ENCODE peak calls at places on chromosomes 13 and 19, in nine cellular contexts. D is cardiac fibroblast; W is gastrocnemius medialis; Z is CD4-positive, CD25-positive, alpha-beta regulatory T cell; B is OCI-LY7; P is AG04450; E is A549; J is astrocyte; A is stomach. L is an unnamed sample.

GRCh38 chr13:113458218-113459065 is 5.2 kb upstream of the ADPRHL1 start:
- DNase-seq in D (no peak), W (no peak), Z (no peak), B (no peak), P (peak), E (peak), J (peak), A (no peak), L (no peak)

GRCh38 chr13:27536361-27537101 is 83.8 kb downstream of the LNX2 start:
- DNase-seq in D (no peak), W (no peak), Z (no peak), B (no peak), P (no peak), E (no peak), J (no peak), A (no peak), L (no peak)

GRCh38 chr19:49997709-49998108 is 27.5 kb downstream of the VRK3 start:
- DNase-seq in D (peak), W (no peak), Z (peak), B (peak), P (no peak), E (peak), J (no peak), A (no peak), L (no peak)

GRCh38 chr13:34207872-34208271 is 389.9 kb downstream of the RFC3 start:
- DNase-seq in D (peak), W (no peak), Z (no peak), B (no peak), P (no peak), E (peak), J (no peak), A (no peak), L (no peak)

GRCh38 chr19:44847144-44848035 is 1.3 kb downstream of the NECTIN2 start:
- DNase-seq in D (peak), W (peak), Z (no peak), B (no peak), P (no peak), E (peak), J (peak), A (peak), L (peak)

GRCh38 chr19:5719274-5719960 is 529 bp downstream of the LONP1 start:
- DNase-seq in D (peak), W (no peak), Z (peak), B (peak), P (no peak), E (no peak), J (no peak), A (no peak), L (peak)

GRCh38 chr13:26488236-26489028 is 69.1 kb upstream of the WASF3 start:
- DNase-seq in D (no peak), W (no peak), Z (no peak), B (no peak), P (no peak), E (no peak), J (no peak), A (no peak), L (no peak)

GRCh38 chr13:26308836-26309235 is 54.9 kb downstream of the CDK8 start:
- DNase-seq in D (no peak), W (no peak), Z (no peak), B (no peak), P (no peak), E (no peak), J (no peak), A (no peak), L (no peak)

GRCh38 chr19:4519521-4520277 is 1.4 kb upstream of the PLIN4 start:
- DNase-seq in D (no peak), W (no peak), Z (no peak), B (no peak), P (no peak), E (peak), J (no peak), A (no peak), L (no peak)

GRCh38 chr13:26406791-26407190 is 150.7 kb upstream of the WASF3 start:
- DNase-seq in D (no peak), W (no peak), Z (no peak), B (no peak), P (no peak), E (no peak), J (no peak), A (no peak), L (no peak)

GRCh38 chr13:101416181-101417042 is at the start of gene NALCN:
- DNase-seq in D (peak), W (no peak), Z (no peak), B (no peak), P (no peak), E (peak), J (peak), A (no peak), L (peak)

GRCh38 chr19:10454267-10454666 is 33.9 kb downstream of the PDE4A start:
- DNase-seq in D (peak), W (no peak), Z (no peak), B (no peak), P (no peak), E (peak), J (no peak), A (no peak), L (no peak)

GRCh38 chr13:100175078-100175802 is 86.3 kb downstream of the PCCA start:
- DNase-seq in D (no peak), W (no peak), Z (no peak), B (no peak), P (no peak), E (no peak), J (no peak), A (no peak), L (no peak)

GRCh38 chr19:50514346-50515167 is 844 bp upstream of the ASPDH start:
- DNase-seq in D (no peak), W (no peak), Z (no peak), B (no peak), P (no peak), E (no peak), J (no peak), A (no peak), L (no peak)

GRCh38 chr13:42752731-42753130 is 28.7 kb upstream of the FAM216B start:
- DNase-seq in D (peak), W (no peak), Z (no peak), B (no peak), P (no peak), E (no peak), J (no peak), A (no peak), L (no peak)

GRCh38 chr13:49292742-49293498 is 45.2 kb downstream of the CDADC1 start:
- DNase-seq in D (peak), W (no peak), Z (no peak), B (no peak), P (peak), E (no peak), J (peak), A (peak), L (no peak)

GRCh38 chr19:9431475-9431874 is 3.9 kb downstream of the ZNF266 start:
- DNase-seq in D (peak), W (no peak), Z (no peak), B (peak), P (no peak), E (no peak), J (no peak), A (no peak), L (no peak)

GRCh38 chr19:33467851-33468250 is 53.7 kb downstream of the PEPD start:
- DNase-seq in D (no peak), W (no peak), Z (no peak), B (no peak), P (no peak), E (no peak), J (no peak), A (no peak), L (peak)

GRCh38 chr19:44690131-44690440 is 8.9 kb upstream of the CEACAM16 start:
- DNase-seq in D (no peak), W (no peak), Z (no peak), B (no peak), P (no peak), E (no peak), J (no peak), A (no peak), L (no peak)

GRCh38 chr13:110531671-110532083 is 29.8 kb downstream of the RAB20 start:
- DNase-seq in D (no peak), W (no peak), Z (no peak), B (no peak), P (no peak), E (no peak), J (no peak), A (no peak), L (no peak)

GRCh38 chr13:73133536-73133935 is 74.7 kb downstream of the KLF5 start:
- DNase-seq in D (peak), W (no peak), Z (no peak), B (no peak), P (no peak), E (peak), J (peak), A (peak), L (no peak)

GRCh38 chr19:39843919-39844793 is 2.0 kb downstream of the FBL start:
- DNase-seq in D (peak), W (no peak), Z (peak), B (peak), P (peak), E (peak), J (peak), A (no peak), L (peak)

GRCh38 chr13:83298636-83299035 is 583.6 kb downstream of the SLITRK1 start:
- DNase-seq in D (no peak), W (no peak), Z (no peak), B (no peak), P (no peak), E (no peak), J (no peak), A (no peak), L (no peak)
- H3K4me3 ChIP-seq in D (no peak), W (no peak), Z (no peak), B (no peak), P (no peak), E (no peak), J (no peak), A (no peak), L (no peak)

GRCh38 chr19:19111967-19112580 is 26.2 kb downstream of the TMEM161A start:
- DNase-seq in D (no peak), W (no peak), Z (no peak), B (no peak), P (no peak), E (no peak), J (no peak), A (no peak), L (no peak)

GRCh38 chr19:19113040-19113541 is 25.2 kb downstream of the TMEM161A start:
- DNase-seq in D (peak), W (no peak), Z (no peak), B (peak), P (peak), E (peak), J (no peak), A (no peak), L (no peak)

GRCh38 chr19:19111138-19111835 is 27.0 kb downstream of the TMEM161A start:
- DNase-seq in D (no peak), W (no peak), Z (no peak), B (no peak), P (no peak), E (no peak), J (no peak), A (no peak), L (no peak)

GRCh38 chr19:19109601-19110000 is 28.7 kb downstream of the TMEM161A start:
- DNase-seq in D (peak), W (peak), Z (no peak), B (no peak), P (peak), E (no peak), J (no peak), A (no peak), L (peak)

DNA sequence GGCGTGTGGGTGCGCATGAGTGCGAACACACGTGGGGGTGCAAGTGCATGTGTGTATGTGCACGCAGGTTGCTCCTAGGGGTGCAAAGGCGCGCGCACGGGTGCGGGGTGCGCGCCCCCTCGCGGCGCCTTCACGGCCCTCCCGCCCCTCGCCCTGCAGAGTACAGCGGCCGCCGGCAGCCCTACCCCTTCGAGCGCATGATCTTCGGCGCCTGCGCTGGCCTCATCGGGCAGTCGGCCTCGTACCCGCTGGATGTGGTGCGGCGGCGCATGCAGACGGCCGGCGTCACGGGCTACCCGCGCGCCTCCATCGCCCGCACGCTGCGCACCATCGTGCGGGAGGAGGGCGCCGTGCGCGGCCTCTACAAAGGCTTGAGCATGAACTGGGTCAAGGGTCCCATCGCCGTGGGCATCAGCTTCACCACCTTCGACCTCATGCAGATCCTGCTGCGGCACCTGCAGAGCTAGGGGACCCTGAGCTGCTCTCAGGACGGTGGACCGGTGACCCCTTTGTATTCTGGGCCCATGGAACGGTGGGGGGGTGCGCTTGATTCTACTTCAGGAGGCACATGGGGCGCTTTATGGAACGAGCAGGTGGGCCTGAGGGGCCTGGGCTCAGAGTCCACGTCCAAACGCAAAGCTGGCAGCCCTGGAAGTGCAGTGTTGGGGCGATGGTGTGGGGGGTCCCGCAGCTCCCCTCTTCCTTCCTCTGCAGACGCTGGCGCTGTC is 27.7 kb downstream of the TMEM161A start:
- DNase-seq in D (no peak), W (no peak), Z (peak), B (no peak), P (no peak), E (peak), J (no peak), A (no peak), L (no peak)
- H3K4me3 ChIP-seq in D (no peak), W (no peak), Z (no peak), B (no peak), P (no peak), E (no peak), J (no peak), A (no peak), L (no peak)

GRCh38 chr13:108963846-108964600 is 334.6 kb downstream of the MYO16 start:
- DNase-seq in D (peak), W (no peak), Z (no peak), B (no peak), P (peak), E (no peak), J (peak), A (no peak), L (no peak)

GRCh38 chr13:108961542-108962125 is 332.2 kb downstream of the MYO16 start:
- DNase-seq in D (peak), W (no peak), Z (peak), B (peak), P (no peak), E (peak), J (peak), A (no peak), L (peak)

GRCh38 chr13:108964601-108965000 is 335.2 kb downstream of the MYO16 start:
- DNase-seq in D (no peak), W (no peak), Z (no peak), B (no peak), P (no peak), E (no peak), J (peak), A (no peak), L (no peak)

GRCh38 chr13:108963276-108963810 is 333.9 kb downstream of the MYO16 start:
- DNase-seq in D (no peak), W (no peak), Z (no peak), B (no peak), P (no peak), E (no peak), J (no peak), A (no peak), L (no peak)

GRCh38 chr13:108962652-108963051 is 333.2 kb downstream of the MYO16 start:
- DNase-seq in D (peak), W (no peak), Z (no peak), B (no peak), P (no peak), E (peak), J (no peak), A (no peak), L (no peak)
- H3K4me3 ChIP-seq in D (no peak), W (no peak), Z (no peak), B (no peak), P (no peak), E (no peak), J (no peak), A (no peak), L (no peak)

GRCh38 chr13:30172593-30173300 is 134.6 kb downstream of the KATNAL1 start:
- DNase-seq in D (peak), W (no peak), Z (no peak), B (no peak), P (no peak), E (no peak), J (no peak), A (no peak), L (no peak)
- H3K4me3 ChIP-seq in D (no peak), W (no peak), Z (no peak), B (no peak), P (no peak), E (no peak), J (no peak), A (no peak), L (no peak)

GRCh38 chr19:47545061-47545948 is 27.6 kb downstream of the ZNF541 start:
- DNase-seq in D (no peak), W (no peak), Z (no peak), B (no peak), P (no peak), E (no peak), J (no peak), A (no peak), L (no peak)
- H3K4me3 ChIP-seq in D (no peak), W (peak), Z (no peak), B (no peak), P (no peak), E (no peak), J (peak), A (peak), L (no peak)

GRCh38 chr19:2720777-2721569 is at the start of gene DIRAS1:
- DNase-seq in D (no peak), W (no peak), Z (no peak), B (no peak), P (no peak), E (no peak), J (no peak), A (no peak), L (no peak)

GRCh38 chr19:2719910-2720776 is 1.0 kb downstream of the DIRAS1 start:
- DNase-seq in D (peak), W (no peak), Z (no peak), B (no peak), P (no peak), E (no peak), J (peak), A (no peak), L (no peak)

GRCh38 chr19:2716722-2717637 is 4.2 kb downstream of the DIRAS1 start:
- DNase-seq in D (no peak), W (no peak), Z (no peak), B (no peak), P (no peak), E (no peak), J (no peak), A (no peak), L (no peak)

GRCh38 chr19:2717638-2718541 is 3.3 kb downstream of the DIRAS1 start:
- DNase-seq in D (no peak), W (no peak), Z (no peak), B (no peak), P (no peak), E (no peak), J (no peak), A (no peak), L (no peak)

DNA sequence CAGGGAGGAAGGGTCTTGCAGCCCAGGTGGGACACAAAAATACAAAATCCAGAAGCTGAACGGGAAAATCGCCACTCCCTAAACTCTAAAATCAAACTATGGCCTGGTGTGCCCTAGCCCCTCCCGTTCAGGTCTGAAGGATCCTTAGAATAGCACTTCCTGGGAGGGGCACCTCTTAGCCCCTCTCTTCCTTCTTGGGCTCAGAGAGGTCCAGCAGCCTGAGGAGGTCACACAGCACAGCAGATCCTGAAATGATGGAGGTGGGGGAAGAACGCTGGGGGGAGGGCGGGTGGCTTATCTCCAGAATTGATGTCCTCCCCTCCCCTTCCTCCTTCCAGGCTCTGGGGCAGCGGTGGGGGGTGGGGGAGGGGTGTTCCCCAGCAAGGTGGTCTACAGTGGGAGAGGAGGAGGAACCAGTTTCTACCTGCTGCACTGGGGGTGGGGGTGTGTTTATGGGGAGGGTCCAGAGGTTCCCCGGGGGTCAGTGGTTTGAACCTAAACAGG is 1.9 kb downstream of the DIRAS1 start:
- DNase-seq in D (no peak), W (no peak), Z (no peak), B (no peak), P (no peak), E (no peak), J (no peak), A (no peak), L (no peak)
- H3K4me3 ChIP-seq in D (no peak), W (no peak), Z (no peak), B (no peak), P (no peak), E (no peak), J (no peak), A (no peak), L (no peak)

GRCh38 chr19:31261019-31261595 is 88.1 kb downstream of the TSHZ3 start:
- DNase-seq in D (no peak), W (no peak), Z (no peak), B (no peak), P (no peak), E (no peak), J (no peak), A (peak), L (peak)
- H3K4me3 ChIP-seq in D (no peak), W (no peak), Z (no peak), B (no peak), P (peak), E (no peak), J (no peak), A (no peak), L (no peak)

GRCh38 chr19:48746738-48747575 is at the start of gene IZUMO1:
- DNase-seq in D (peak), W (peak), Z (peak), B (peak), P (peak), E (peak), J (peak), A (peak), L (peak)

GRCh38 chr19:48741222-48741999 is 1.0 kb upstream of the RASIP1 start:
- DNase-seq in D (no peak), W (peak), Z (peak), B (peak), P (no peak), E (peak), J (no peak), A (peak), L (peak)

GRCh38 chr19:48746120-48746519 is 589 bp downstream of the IZUMO1 start:
- DNase-seq in D (no peak), W (no peak), Z (no peak), B (no peak), P (no peak), E (no peak), J (no peak), A (no peak), L (no peak)

GRCh38 chr19:48749571-48750198 is 2.8 kb downstream of the FUT1 start:
- DNase-seq in D (no peak), W (no peak), Z (no peak), B (no peak), P (no peak), E (no peak), J (no peak), A (no peak), L (no peak)

GRCh38 chr19:48745208-48745995 is 1.3 kb downstream of the IZUMO1 start:
- DNase-seq in D (peak), W (peak), Z (peak), B (peak), P (no peak), E (peak), J (peak), A (peak), L (peak)
- H3K4me3 ChIP-seq in D (no peak), W (no peak), Z (no peak), B (no peak), P (no peak), E (no peak), J (no peak), A (no peak), L (no peak)

DNA sequence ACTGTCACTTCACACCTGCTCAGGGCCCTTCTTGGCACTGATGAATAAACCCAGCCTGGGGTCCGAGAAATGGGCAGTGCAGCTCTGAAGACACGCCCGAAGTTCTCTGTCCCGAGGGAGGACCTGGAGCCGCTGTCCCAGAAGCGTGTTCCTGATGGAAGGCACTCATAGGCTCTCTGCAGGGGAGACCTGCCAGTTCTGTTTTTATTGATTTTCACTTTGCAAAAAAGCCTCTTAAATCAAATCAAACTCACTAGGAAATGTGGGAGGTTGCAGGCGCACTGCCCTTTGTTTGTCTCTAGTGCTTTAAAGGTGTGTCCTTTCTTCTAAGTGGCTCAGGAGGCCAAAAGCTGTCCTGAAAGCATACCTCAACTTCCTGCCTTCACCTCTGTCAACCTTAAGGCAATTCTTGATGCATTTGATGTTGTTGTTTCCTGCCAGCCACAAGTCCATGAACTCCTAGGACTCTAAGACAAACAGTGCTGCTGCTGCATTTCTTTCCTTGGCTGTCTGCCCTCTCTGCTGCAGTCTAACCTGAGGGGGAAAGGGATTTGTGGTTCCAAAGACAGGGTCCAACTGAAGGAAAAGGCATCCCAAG is 663.2 kb downstream of the UQCRFS1 start:
- DNase-seq in D (no peak), W (no peak), Z (no peak), B (no peak), P (no peak), E (no peak), J (no peak), A (no peak), L (no peak)
- H3K4me3 ChIP-seq in D (no peak), W (no peak), Z (no peak), B (no peak), P (no peak), E (no peak), J (no peak), A (no peak), L (no peak)